ENCODE peak calls at places on chromosomes 5 and 9, in ten cellular contexts. P is WTC11, N is NCI-H1092, K is right atrium auricular region, I is SW480, F is Ammon's horn, D is HuH-7, T is AG20443, J is adrenal gland, A is AG04450. Y is an unnamed sample.

GRCh38 chr5:138077064-138077696 is 6.7 kb upstream of the WNT8A start:
- DNase-seq in F (peak; percentile 75), K (no peak), N (no peak), D (peak; percentile 77), J (peak; percentile 80), A (peak; percentile 23), T (peak; percentile 79), I (peak; percentile 77), P (peak; percentile 74), Y (peak; percentile 69)

GRCh38 chr9:72858089-72858912 is 94.6 kb downstream of the ALDH1A1 start:
- DNase-seq in D (peak; percentile 74), I (peak; percentile 6), J (peak; percentile 92), A (no peak), T (peak; percentile 67), N (no peak), F (no peak), K (no peak), P (no peak), Y (no peak)

GRCh38 chr9:91033802-91034201 is 232.2 kb downstream of the SYK start:
- DNase-seq in F (no peak), D (peak; percentile 26), J (peak; percentile 14), P (peak; percentile 84), N (no peak), K (no peak), I (no peak), A (no peak), T (no peak), Y (no peak)

GRCh38 chr9:83066771-83067170 is 3.8 kb upstream of the RASEF start:
- DNase-seq in D (no peak), F (no peak), T (peak; percentile 77), A (peak; percentile 50), N (no peak), I (no peak), K (no peak), P (no peak), J (no peak), Y (no peak)

GRCh38 chr9:135478858-135479468 is 619 bp upstream of the PPP1R26 start:
- DNase-seq in T (peak; percentile 67), A (no peak), I (peak; percentile 82), K (peak; percentile 61), N (no peak), J (peak; percentile 73), F (peak; percentile 65), D (no peak), P (peak; percentile 38), Y (peak; percentile 40)

GRCh38 chr5:172505840-172506638 is 51.7 kb upstream of the SH3PXD2B start:
- DNase-seq in I (no peak), F (no peak), D (no peak), J (no peak), P (no peak), K (peak; percentile 30), T (peak; percentile 4), N (no peak), A (no peak), Y (no peak)

GRCh38 chr5:38403407-38403806 is 145.0 kb downstream of the EGFLAM start:
- DNase-seq in P (no peak), J (no peak), A (no peak), N (no peak), D (no peak), T (peak; percentile 36), F (no peak), K (no peak), I (no peak), Y (no peak)

GRCh38 chr5:164252-164651 is 27.0 kb upstream of the LRRC14B start:
- DNase-seq in D (no peak), F (no peak), J (no peak), P (peak; percentile 15), I (peak; percentile 17), A (no peak), K (no peak), N (no peak), T (no peak), Y (no peak)

GRCh38 chr9:127225747-127226646 is 38.6 kb upstream of the GARNL3 start:
- DNase-seq in F (peak; percentile 23), N (no peak), T (no peak), P (no peak), I (no peak), J (peak; percentile 53), A (no peak), K (no peak), D (no peak), Y (no peak)

GRCh38 chr9:137152844-137153405 is 14.0 kb downstream of the GRIN1 start:
- DNase-seq in J (no peak), A (no peak), P (no peak), T (no peak), K (no peak), I (no peak), F (no peak), D (no peak), N (no peak), Y (no peak)

GRCh38 chr5:52856564-52856963 is 68.8 kb downstream of the ITGA1 start:
- DNase-seq in T (peak; percentile 33), F (no peak), J (no peak), P (no peak), D (no peak), K (no peak), A (no peak), I (no peak), N (no peak), Y (no peak)

GRCh38 chr5:154162475-154163217 is 27.9 kb upstream of the GALNT10 start:
- DNase-seq in T (no peak), K (no peak), D (no peak), N (no peak), I (no peak), A (no peak), P (no peak), F (no peak), J (no peak), Y (no peak)

GRCh38 chr5:97726106-97726505 is 543.1 kb upstream of the RIOK2 start:
- DNase-seq in T (no peak), P (no peak), F (no peak), D (no peak), J (no peak), N (no peak), K (no peak), A (no peak), I (no peak), Y (no peak)

GRCh38 chr5:103962023-103962422 is 399.4 kb upstream of the NUDT12 start:
- DNase-seq in D (peak; percentile 42), T (no peak), P (no peak), K (no peak), I (no peak), J (no peak), F (no peak), A (no peak), N (no peak), Y (no peak)

GRCh38 chr5:67375606-67376005 is 179.0 kb upstream of the CD180 start:
- DNase-seq in F (no peak), D (no peak), N (no peak), I (no peak), T (no peak), P (no peak), A (no peak), K (no peak), J (no peak), Y (no peak)

GRCh38 chr9:126365780-126366179 is 39.2 kb downstream of the MVB12B start:
- DNase-seq in J (no peak), F (no peak), P (no peak), I (no peak), A (no peak), K (no peak), T (no peak), D (no peak), N (no peak), Y (no peak)

GRCh38 chr5:129664336-129664937 is 83.5 kb upstream of the MINAR2 start:
- DNase-seq in N (no peak), I (peak; percentile 17), K (peak; percentile 66), P (peak; percentile 51), A (peak; percentile 18), D (peak; percentile 7), F (no peak), T (peak; percentile 16), J (peak; percentile 80), Y (peak; percentile 31)

GRCh38 chr5:150836703-150837102 is 9.6 kb upstream of the IRGM start:
- DNase-seq in P (no peak), I (no peak), A (no peak), D (no peak), F (no peak), K (no peak), J (no peak), T (no peak), N (no peak), Y (no peak)

GRCh38 chr9:130500340-130500771 is 55.6 kb downstream of the ASS1 start:
- DNase-seq in K (no peak), T (no peak), D (peak; percentile 55), J (no peak), A (no peak), I (no peak), F (no peak), P (no peak), N (peak; percentile 82), Y (no peak)

GRCh38 chr5:43313854-43314457 is 744 bp upstream of the HMGCS1 start:
- DNase-seq in P (no peak), A (no peak), I (no peak), K (no peak), J (peak; percentile 24), N (peak; percentile 61), D (no peak), T (no peak), F (peak; percentile 54), Y (no peak)

GRCh38 chr5:32419791-32420190 is 24.7 kb downstream of the ZFR start:
- DNase-seq in N (no peak), T (peak; percentile 14), K (no peak), J (no peak), I (no peak), F (peak; percentile 47), D (no peak), A (no peak), P (no peak), Y (no peak)

GRCh38 chr5:133944263-133945230 is 23.9 kb downstream of the C5orf15 start:
- DNase-seq in N (peak; percentile 78), J (peak; percentile 82), K (no peak), A (no peak), T (peak; percentile 64), F (peak; percentile 75), D (peak; percentile 62), P (peak; percentile 74), I (peak; percentile 47), Y (peak; percentile 73)

GRCh38 chr5:134171972-134172371 is 4.8 kb downstream of the SKP1 start:
- DNase-seq in A (no peak), I (no peak), P (no peak), J (no peak), D (no peak), K (no peak), F (no peak), T (no peak), N (no peak), Y (no peak)

GRCh38 chr5:81787843-81788242 is 36.9 kb upstream of the SSBP2 start:
- DNase-seq in T (no peak), N (no peak), P (no peak), D (no peak), K (peak; percentile 78), F (peak; percentile 59), A (peak; percentile 34), I (peak; percentile 27), J (peak; percentile 81), Y (no peak)

GRCh38 chr9:126222363-126222834 is 104.2 kb upstream of the MVB12B start:
- DNase-seq in A (no peak), D (no peak), J (no peak), T (no peak), F (no peak), N (no peak), P (peak; percentile 46), K (no peak), I (no peak), Y (no peak)

GRCh38 chr5:63164838-63165237 is 586.2 kb downstream of the LRRC70 start:
- DNase-seq in K (no peak), P (no peak), D (peak; percentile 7), N (no peak), F (no peak), J (no peak), T (no peak), I (no peak), A (no peak), Y (no peak)

GRCh38 chr5:50720061-50720460 is 53.6 kb downstream of the PARP8 start:
- DNase-seq in P (no peak), K (no peak), F (no peak), N (no peak), I (no peak), A (no peak), T (no peak), J (no peak), D (no peak), Y (no peak)

GRCh38 chr9:106700676-106701075 is 162.3 kb upstream of the ZNF462 start:
- DNase-seq in I (no peak), P (no peak), J (peak; percentile 79), T (no peak), D (no peak), A (no peak), F (no peak), N (no peak), K (no peak), Y (no peak)